ENCODE peak calls at places on chromosomes 7 and 10, in five cellular contexts. One of them, this sample, is unnamed.

GRCh38 chr10:127196227-127196954 is at the start of gene INSYN2A:
- DNase-seq in mucosa of gallbladder: no peak
- DNase-seq in CD8-positive, alpha-beta memory T cell: no peak
- DNase-seq in AG10803: peak; percentile 54
- DNase-seq in naive thymus-derived CD8-positive, alpha-beta T cell: no peak
- DNase-seq in this sample: no peak

GRCh38 chr10:77836299-77836820 is 90.2 kb downstream of the DLG5 start:
- DNase-seq in naive thymus-derived CD8-positive, alpha-beta T cell: peak; percentile 22
- DNase-seq in CD8-positive, alpha-beta memory T cell: peak; percentile 87
- DNase-seq in mucosa of gallbladder: peak; percentile 55
- DNase-seq in AG10803: peak; percentile 76
- DNase-seq in this sample: no peak

GRCh38 chr7:47493971-47494370 is 87.9 kb downstream of the TNS3 start:
- DNase-seq in naive thymus-derived CD8-positive, alpha-beta T cell: no peak
- DNase-seq in AG10803: no peak
- DNase-seq in mucosa of gallbladder: no peak
- DNase-seq in CD8-positive, alpha-beta memory T cell: no peak
- DNase-seq in this sample: no peak

GRCh38 chr10:122276611-122277205 is 5.6 kb downstream of the BTBD16 start:
- DNase-seq in CD8-positive, alpha-beta memory T cell: no peak
- DNase-seq in naive thymus-derived CD8-positive, alpha-beta T cell: no peak
- DNase-seq in AG10803: peak; percentile 52
- DNase-seq in mucosa of gallbladder: no peak
- DNase-seq in this sample: no peak

GRCh38 chr10:72875250-72876055 is 18.1 kb upstream of the OIT3 start:
- DNase-seq in CD8-positive, alpha-beta memory T cell: peak; percentile 15
- DNase-seq in AG10803: peak; percentile 34
- DNase-seq in mucosa of gallbladder: no peak
- DNase-seq in naive thymus-derived CD8-positive, alpha-beta T cell: no peak
- DNase-seq in this sample: no peak

GRCh38 chr10:19111501-19112267 is 63.1 kb downstream of the MALRD1 start:
- DNase-seq in CD8-positive, alpha-beta memory T cell: no peak
- DNase-seq in AG10803: no peak
- DNase-seq in naive thymus-derived CD8-positive, alpha-beta T cell: no peak
- DNase-seq in mucosa of gallbladder: no peak
- DNase-seq in this sample: no peak

GRCh38 chr10:127492607-127493250 is 56.4 kb upstream of the NPS start:
- DNase-seq in mucosa of gallbladder: no peak
- DNase-seq in AG10803: no peak
- DNase-seq in CD8-positive, alpha-beta memory T cell: no peak
- DNase-seq in naive thymus-derived CD8-positive, alpha-beta T cell: no peak
- DNase-seq in this sample: no peak

GRCh38 chr10:43971306-43971705 is 322.6 kb upstream of the ZNF32 start:
- DNase-seq in CD8-positive, alpha-beta memory T cell: no peak
- DNase-seq in naive thymus-derived CD8-positive, alpha-beta T cell: no peak
- DNase-seq in AG10803: no peak
- DNase-seq in mucosa of gallbladder: no peak
- DNase-seq in this sample: no peak

GRCh38 chr10:48306870-48307531 is 524 bp downstream of the MAPK8 start:
- DNase-seq in mucosa of gallbladder: no peak
- DNase-seq in AG10803: peak; percentile 48
- DNase-seq in naive thymus-derived CD8-positive, alpha-beta T cell: peak; percentile 59
- DNase-seq in CD8-positive, alpha-beta memory T cell: peak; percentile 80
- DNase-seq in this sample: no peak

GRCh38 chr10:98528785-98529183 is 82.0 kb upstream of the HPS1 start:
- DNase-seq in naive thymus-derived CD8-positive, alpha-beta T cell: no peak
- DNase-seq in AG10803: no peak
- DNase-seq in CD8-positive, alpha-beta memory T cell: no peak
- DNase-seq in mucosa of gallbladder: no peak
- DNase-seq in this sample: no peak

GRCh38 chr10:22560391-22561239 is 153.8 kb downstream of the PIP4K2A start:
- DNase-seq in mucosa of gallbladder: no peak
- DNase-seq in CD8-positive, alpha-beta memory T cell: no peak
- DNase-seq in AG10803: no peak
- DNase-seq in naive thymus-derived CD8-positive, alpha-beta T cell: no peak
- DNase-seq in this sample: no peak

GRCh38 chr7:121547341-121548092 is 151.4 kb upstream of the FAM3C start:
- DNase-seq in CD8-positive, alpha-beta memory T cell: peak; percentile 40
- DNase-seq in naive thymus-derived CD8-positive, alpha-beta T cell: no peak
- DNase-seq in AG10803: peak; percentile 72
- DNase-seq in mucosa of gallbladder: no peak
- DNase-seq in this sample: peak; percentile 22

GRCh38 chr7:136845899-136846465 is 22.5 kb upstream of the CHRM2 start:
- DNase-seq in naive thymus-derived CD8-positive, alpha-beta T cell: no peak
- DNase-seq in mucosa of gallbladder: no peak
- DNase-seq in AG10803: peak; percentile 42
- DNase-seq in CD8-positive, alpha-beta memory T cell: no peak
- DNase-seq in this sample: no peak

GRCh38 chr7:99244942-99245341 is 27.7 kb upstream of the MYH16 start:
- DNase-seq in AG10803: peak; percentile 38
- DNase-seq in naive thymus-derived CD8-positive, alpha-beta T cell: no peak
- DNase-seq in mucosa of gallbladder: no peak
- DNase-seq in CD8-positive, alpha-beta memory T cell: no peak
- DNase-seq in this sample: no peak

GRCh38 chr7:152512711-152513110 is 76.9 kb upstream of the KMT2C start:
- DNase-seq in naive thymus-derived CD8-positive, alpha-beta T cell: peak; percentile 9
- DNase-seq in AG10803: no peak
- DNase-seq in mucosa of gallbladder: no peak
- DNase-seq in CD8-positive, alpha-beta memory T cell: no peak
- DNase-seq in this sample: no peak

GRCh38 chr7:24521917-24522583 is 51.2 kb upstream of the PALS2 start:
- DNase-seq in mucosa of gallbladder: no peak
- DNase-seq in CD8-positive, alpha-beta memory T cell: no peak
- DNase-seq in naive thymus-derived CD8-positive, alpha-beta T cell: no peak
- DNase-seq in AG10803: no peak
- DNase-seq in this sample: no peak

GRCh38 chr10:128151031-128151430 is 24.8 kb upstream of the MKI67 start:
- DNase-seq in mucosa of gallbladder: no peak
- DNase-seq in AG10803: no peak
- DNase-seq in naive thymus-derived CD8-positive, alpha-beta T cell: no peak
- DNase-seq in CD8-positive, alpha-beta memory T cell: no peak
- DNase-seq in this sample: no peak

GRCh38 chr7:158001621-158002320 is 585.9 kb downstream of the PTPRN2 start:
- DNase-seq in AG10803: no peak
- DNase-seq in mucosa of gallbladder: no peak
- DNase-seq in CD8-positive, alpha-beta memory T cell: no peak
- DNase-seq in naive thymus-derived CD8-positive, alpha-beta T cell: no peak
- DNase-seq in this sample: no peak

GRCh38 chr10:62014510-62014909 is 113.0 kb downstream of the ARID5B start:
- DNase-seq in AG10803: no peak
- DNase-seq in naive thymus-derived CD8-positive, alpha-beta T cell: no peak
- DNase-seq in CD8-positive, alpha-beta memory T cell: no peak
- DNase-seq in mucosa of gallbladder: no peak
- DNase-seq in this sample: no peak